ENCODE peak calls at places on chromosome 11, in nine cellular contexts. C, V, L, H, S, N, W, K and Z are unnamed samples.

GRCh38 chr11:95108671-95109551 is 19.3 kb downstream of the ENDOD1 start:
- DNase-seq in H (no peak), N (no peak), L (no peak), C (no peak), V (no peak), S (no peak), K (no peak), W (no peak), Z (no peak)

GRCh38 chr11:14327105-14327504 is 31.9 kb downstream of the RRAS2 start:
- DNase-seq in N (no peak), V (no peak), H (no peak), L (no peak), C (no peak), S (no peak), K (no peak), W (no peak), Z (no peak)

GRCh38 chr11:45187375-45187774 is 40.9 kb downstream of the PRDM11 start:
- DNase-seq in V (no peak), W (no peak), N (no peak), L (no peak), K (peak), C (no peak), S (no peak), H (no peak), Z (no peak)

GRCh38 chr11:3147257-3147619 is 17.9 kb downstream of the OSBPL5 start:
- DNase-seq in H (no peak), S (no peak), N (no peak), L (no peak), K (no peak), C (no peak), W (no peak), V (no peak), Z (no peak)

GRCh38 chr11:74953448-74953847 is 4.4 kb downstream of the SPCS2 start:
- DNase-seq in K (no peak), L (no peak), H (no peak), N (no peak), W (no peak), C (no peak), V (no peak), S (no peak), Z (no peak)

GRCh38 chr11:20963596-20963995 is 294.2 kb downstream of the NELL1 start:
- DNase-seq in W (no peak), H (no peak), N (no peak), C (no peak), V (no peak), L (no peak), S (no peak), K (no peak), Z (no peak)

GRCh38 chr11:77884829-77885190 is 63.9 kb downstream of the AAMDC start:
- DNase-seq in L (no peak), K (no peak), W (no peak), V (no peak), H (no peak), C (no peak), N (no peak), S (no peak), Z (no peak)

GRCh38 chr11:130407978-130408377 is 20.4 kb downstream of the ADAMTS8 start:
- DNase-seq in K (peak), C (peak), S (no peak), N (no peak), L (no peak), V (peak), W (no peak), H (peak), Z (no peak)

GRCh38 chr11:76543006-76543703 is 98.3 kb downstream of the EMSY start:
- DNase-seq in S (no peak), C (no peak), K (no peak), N (no peak), V (no peak), L (no peak), H (no peak), W (no peak), Z (no peak)

GRCh38 chr11:61574611-61575010 is 6.3 kb downstream of the SYT7 start:
- DNase-seq in H (no peak), C (no peak), N (no peak), V (no peak), W (no peak), L (no peak), S (no peak), K (no peak), Z (no peak)

GRCh38 chr11:74004694-74005615 is 3.9 kb downstream of the UCP3 start:
- DNase-seq in V (no peak), H (no peak), S (no peak), K (peak), C (no peak), L (peak), N (no peak), W (no peak), Z (no peak)

GRCh38 chr11:67275606-67276409 is 9.5 kb downstream of the GRK2 start:
- DNase-seq in H (no peak), C (no peak), W (peak), N (no peak), L (peak), K (peak), S (no peak), V (no peak), Z (no peak)

GRCh38 chr11:67466367-67466766 is 2.7 kb downstream of the TMEM134 start:
- DNase-seq in L (no peak), N (no peak), H (no peak), C (peak), S (no peak), W (no peak), V (no peak), K (no peak), Z (no peak)

GRCh38 chr11:65866524-65867283 is 5.9 kb downstream of the EFEMP2 start:
- DNase-seq in V (no peak), K (peak), N (no peak), L (peak), C (no peak), H (no peak), W (no peak), S (no peak), Z (no peak)

GRCh38 chr11:108672113-108672512 is 7.2 kb downstream of the DDX10 start:
- DNase-seq in N (no peak), L (no peak), K (no peak), S (no peak), W (peak), C (no peak), H (no peak), V (no peak), Z (no peak)

GRCh38 chr11:119322360-119322739 is 5.4 kb upstream of the MCAM start:
- DNase-seq in V (no peak), C (no peak), S (no peak), K (no peak), H (no peak), N (no peak), W (no peak), L (no peak), Z (no peak)

GRCh38 chr11:119320593-119321524 is 3.9 kb upstream of the MCAM start:
- DNase-seq in W (peak), H (peak), L (peak), S (no peak), N (peak), V (no peak), C (peak), K (peak), Z (no peak)

GRCh38 chr11:119323532-119324033 is 6.7 kb upstream of the MCAM start:
- DNase-seq in K (peak), C (peak), N (peak), H (peak), V (peak), S (no peak), L (no peak), W (peak), Z (peak)

GRCh38 chr11:119324124-119324665 is 7.3 kb upstream of the MCAM start:
- DNase-seq in H (no peak), N (no peak), L (no peak), K (no peak), S (no peak), C (no peak), W (no peak), V (no peak), Z (no peak)

DNA sequence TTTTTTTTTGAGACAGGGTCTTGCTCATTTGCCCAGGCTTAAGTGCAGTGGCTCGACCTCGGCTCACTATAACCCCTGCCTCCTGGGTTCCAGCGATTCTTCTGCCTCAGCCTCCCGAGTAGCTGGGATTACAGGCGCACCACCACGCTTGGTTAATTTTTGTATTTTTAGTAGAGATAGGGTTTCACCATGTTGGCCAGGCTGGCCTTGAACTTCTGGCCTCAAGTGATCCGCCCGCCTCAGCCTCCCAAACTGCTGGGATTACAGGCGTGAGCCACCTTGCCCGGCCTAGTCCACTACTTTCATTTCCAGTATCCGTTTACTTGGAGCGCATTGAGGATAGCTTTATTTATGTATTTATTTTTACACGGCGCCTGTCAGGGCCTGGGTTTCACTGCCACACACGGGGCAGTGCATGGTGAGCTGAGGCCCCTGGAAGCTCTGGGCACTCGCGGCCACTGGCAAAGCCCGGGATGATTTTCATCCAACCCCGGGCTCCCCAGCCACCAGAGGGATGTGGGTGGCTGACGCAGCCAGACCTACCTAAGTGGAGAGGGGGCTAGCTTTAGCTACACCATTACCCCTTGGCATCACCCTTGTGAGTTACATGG is 6.1 kb upstream of the MCAM start:
- DNase-seq in H (no peak), W (no peak), K (no peak), V (no peak), L (no peak), C (no peak), S (no peak), N (peak), Z (no peak)
- TF ChIP-seq POLR2A in H (no peak), W (no peak), K (no peak), V (no peak), L (no peak), C (no peak), S (no peak), N (no peak), Z (no peak)

GRCh38 chr11:10797561-10797960 is 11.2 kb downstream of the EIF4G2 start:
- DNase-seq in N (no peak), H (no peak), V (no peak), C (no peak), L (no peak), S (no peak), W (no peak), K (no peak), Z (no peak)

GRCh38 chr11:10796191-10796590 is 12.5 kb downstream of the EIF4G2 start:
- DNase-seq in K (no peak), S (no peak), L (no peak), H (no peak), C (no peak), N (no peak), W (no peak), V (no peak), Z (no peak)

GRCh38 chr11:10798330-10798980 is 10.3 kb downstream of the EIF4G2 start:
- DNase-seq in H (no peak), N (no peak), C (no peak), S (no peak), L (no peak), W (no peak), V (no peak), K (no peak), Z (no peak)

GRCh38 chr11:10803676-10804075 is 5.0 kb downstream of the EIF4G2 start:
- DNase-seq in N (no peak), W (no peak), K (no peak), V (no peak), H (no peak), S (no peak), C (no peak), L (no peak), Z (no peak)

GRCh38 chr11:10800292-10800691 is 8.4 kb downstream of the EIF4G2 start:
- DNase-seq in K (no peak), H (no peak), V (no peak), W (no peak), L (no peak), N (no peak), S (no peak), C (no peak), Z (no peak)
- H3K27ac ChIP-seq in K (no peak), H (no peak), V (no peak), W (no peak), L (peak), N (no peak), S (no peak), C (no peak), Z (no peak)

GRCh38 chr11:133905677-133906156 is 51.1 kb downstream of the IGSF9B start:
- DNase-seq in C (no peak), L (peak), S (peak), N (peak), W (no peak), H (no peak), K (peak), V (no peak), Z (no peak)

GRCh38 chr11:133903875-133904817 is 52.6 kb downstream of the IGSF9B start:
- DNase-seq in N (peak), L (peak), W (no peak), S (peak), V (no peak), K (peak), H (no peak), C (no peak), Z (no peak)

GRCh38 chr11:133906746-133907145 is 50.0 kb downstream of the IGSF9B start:
- DNase-seq in W (no peak), H (no peak), S (no peak), L (peak), C (no peak), V (no peak), N (peak), K (peak), Z (no peak)

GRCh38 chr11:133906241-133906640 is 50.5 kb downstream of the IGSF9B start:
- DNase-seq in L (peak), N (peak), V (no peak), K (peak), H (no peak), W (no peak), C (no peak), S (peak), Z (no peak)

GRCh38 chr11:133904818-133905515 is 51.8 kb downstream of the IGSF9B start:
- DNase-seq in H (no peak), V (no peak), W (no peak), L (peak), K (peak), N (peak), S (peak), C (no peak), Z (no peak)
- TF ChIP-seq POLR2A in H (no peak), V (no peak), W (no peak), L (no peak), K (no peak), N (no peak), S (no peak), C (no peak), Z (no peak)

GRCh38 chr11:131749100-131749499 is 378.7 kb downstream of the NTM start:
- DNase-seq in N (no peak), V (no peak), L (no peak), W (no peak), K (no peak), H (no peak), S (no peak), C (no peak), Z (no peak)

GRCh38 chr11:131745405-131745804 is 375.0 kb downstream of the NTM start:
- DNase-seq in V (no peak), H (no peak), N (no peak), L (no peak), C (no peak), S (no peak), K (no peak), W (no peak), Z (no peak)

GRCh38 chr11:131748146-131749050 is 378.0 kb downstream of the NTM start:
- DNase-seq in L (no peak), N (peak), K (peak), H (peak), W (no peak), C (peak), V (no peak), S (no peak), Z (no peak)

GRCh38 chr11:131744847-131745246 is 374.4 kb downstream of the NTM start:
- DNase-seq in W (no peak), C (no peak), K (no peak), L (no peak), S (no peak), N (no peak), H (no peak), V (no peak), Z (no peak)

GRCh38 chr11:131746201-131746600 is 375.8 kb downstream of the NTM start:
- DNase-seq in H (no peak), V (no peak), C (no peak), K (no peak), L (no peak), S (no peak), W (no peak), N (no peak), Z (no peak)
- H3K27ac ChIP-seq in H (no peak), V (no peak), C (no peak), K (no peak), L (no peak), S (no peak), W (no peak), N (no peak), Z (no peak)

DNA sequence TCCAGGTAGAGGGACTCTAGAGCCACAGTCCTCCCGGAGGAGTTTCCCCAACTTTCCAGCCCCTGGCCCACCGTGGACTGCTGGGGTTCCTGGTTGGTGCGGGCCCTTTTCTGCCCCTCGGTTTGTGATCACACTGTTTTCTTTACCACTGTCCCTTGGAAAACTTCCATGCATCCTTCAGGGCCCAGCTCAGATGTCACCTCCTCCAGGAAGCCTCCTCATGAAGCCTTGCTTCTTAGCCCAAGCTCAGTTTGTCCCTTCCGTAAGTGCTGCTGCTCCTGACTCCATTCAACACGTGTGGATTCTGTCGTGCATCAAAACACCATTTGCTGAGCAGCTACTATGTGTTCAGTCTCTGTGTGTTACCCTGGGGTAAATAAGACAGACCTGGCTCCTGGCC is 15.9 kb upstream of the TPCN2 start:
- DNase-seq in L (no peak), S (no peak), N (no peak), W (no peak), K (no peak), H (no peak), C (no peak), V (no peak), Z (no peak)
- TF ChIP-seq POLR2A in L (no peak), S (no peak), N (no peak), W (no peak), K (no peak), H (no peak), C (no peak), V (no peak), Z (no peak)

GRCh38 chr11:7415537-7415817 is 69.8 kb upstream of the OLFML1 start:
- DNase-seq in W (no peak), C (no peak), V (no peak), K (no peak), N (no peak), H (no peak), S (no peak), L (no peak), Z (no peak)
- H3K27ac ChIP-seq in W (no peak), C (no peak), V (no peak), K (no peak), N (no peak), H (no peak), S (no peak), L (no peak), Z (no peak)